ENCODE peak calls at places on chromosomes 11 and 22, in six cellular contexts. I, Z, V, M, C and G are unnamed samples.

GRCh38 chr11:128508785-128509518 is 78.4 kb downstream of the ETS1 start:
- DNase-seq in V (no peak), M (no peak), C (peak), I (no peak), Z (no peak), G (no peak)

GRCh38 chr22:36177160-36177559 is 16.6 kb upstream of the APOL3 start:
- DNase-seq in V (no peak), M (no peak), Z (no peak), C (no peak), I (no peak), G (no peak)

GRCh38 chr11:69311767-69312385 is 17.9 kb downstream of the MYEOV start:
- DNase-seq in V (no peak), M (no peak), I (no peak), C (no peak), Z (no peak), G (no peak)

GRCh38 chr22:26656896-26657851 is at the start of gene MIAT:
- DNase-seq in M (peak), C (peak), V (no peak), I (no peak), Z (peak), G (peak)

GRCh38 chr11:73252577-73253191 is 19.5 kb upstream of the P2RY6 start:
- DNase-seq in V (no peak), I (no peak), Z (no peak), C (no peak), M (peak), G (no peak)

GRCh38 chr11:78192223-78192719 is 3.6 kb downstream of the USP35 start:
- DNase-seq in V (no peak), Z (no peak), I (no peak), C (no peak), M (no peak), G (no peak)

GRCh38 chr11:69040581-69041260 is 8.0 kb upstream of the TPCN2 start:
- DNase-seq in V (peak), M (no peak), C (peak), I (no peak), Z (no peak), G (no peak)

GRCh38 chr11:76744186-76745058 is 38.7 kb upstream of the TSKU start:
- DNase-seq in C (peak), V (no peak), I (peak), M (peak), Z (no peak), G (no peak)

GRCh38 chr11:64304316-64305072 is 830 bp upstream of the ESRRA start:
- DNase-seq in C (peak), Z (peak), V (peak), M (peak), I (peak), G (peak)
- TF ChIP-seq CTCF in C (peak), Z (peak), V (peak), M (peak), I (peak), G (peak)

DNA sequence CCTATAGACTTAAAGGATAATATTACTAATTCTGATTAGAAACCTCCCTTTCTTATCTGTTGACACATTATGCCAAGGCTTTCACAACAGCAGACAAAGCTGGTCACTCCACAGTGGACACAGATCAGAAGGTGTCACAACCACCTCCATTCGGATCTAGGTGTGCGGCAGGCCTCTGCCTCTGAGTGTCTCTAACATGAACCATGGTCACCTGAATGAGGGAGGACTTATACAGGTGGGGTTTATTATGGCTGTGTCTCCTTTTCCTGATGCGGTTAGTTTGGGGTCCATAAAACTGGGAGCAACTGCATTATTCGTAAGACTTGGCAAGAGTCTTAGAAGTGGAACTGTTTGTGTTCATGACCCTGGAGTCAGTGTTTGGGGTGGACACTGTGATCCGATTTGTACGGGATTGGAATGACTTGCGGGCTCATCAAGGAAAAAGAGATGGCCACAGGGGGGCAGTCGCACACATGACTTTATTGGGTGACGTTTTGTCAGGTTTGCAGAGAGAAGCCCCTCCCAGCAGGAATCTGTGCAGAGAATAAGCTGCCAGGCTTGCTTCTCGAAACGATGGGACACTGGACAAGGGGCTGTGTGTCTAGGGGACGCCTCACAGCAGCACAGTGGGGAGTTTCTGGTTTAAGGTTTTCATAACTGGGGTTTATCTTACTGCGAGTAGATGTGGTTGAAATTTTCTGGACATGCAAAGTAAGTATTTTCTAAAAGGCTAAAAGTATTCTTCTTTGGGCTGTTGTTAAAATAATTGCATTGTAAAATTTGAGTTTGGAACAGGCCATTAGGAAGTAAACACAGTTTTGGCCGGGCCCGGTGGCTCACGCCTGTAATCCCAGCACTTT is 90.6 kb downstream of the GAB4 start:
- DNase-seq in Z (peak), M (peak), V (peak), I (peak), C (peak), G (peak)
- TF ChIP-seq CTCF in Z (peak), M (peak), V (peak), I (peak), C (peak), G (peak)

GRCh38 chr22:46753761-46754109 is 8.7 kb upstream of the TBC1D22A start:
- DNase-seq in C (no peak), Z (no peak), V (no peak), I (no peak), M (no peak), G (no peak)

GRCh38 chr22:46752286-46752685 is 10.2 kb upstream of the TBC1D22A start:
- DNase-seq in M (no peak), I (no peak), Z (no peak), C (no peak), V (no peak), G (no peak)

GRCh38 chr22:46754110-46754799 is 8.2 kb upstream of the TBC1D22A start:
- DNase-seq in I (peak), V (peak), M (peak), C (peak), Z (no peak), G (no peak)

GRCh38 chr22:46752911-46753310 is 9.5 kb upstream of the TBC1D22A start:
- DNase-seq in V (no peak), Z (no peak), M (no peak), C (no peak), I (no peak), G (no peak)

GRCh38 chr22:46753360-46753759 is 9.1 kb upstream of the TBC1D22A start:
- DNase-seq in V (no peak), M (no peak), Z (no peak), C (no peak), I (no peak), G (no peak)
- TF ChIP-seq CTCF in V (no peak), M (no peak), Z (no peak), C (no peak), I (no peak), G (no peak)

DNA sequence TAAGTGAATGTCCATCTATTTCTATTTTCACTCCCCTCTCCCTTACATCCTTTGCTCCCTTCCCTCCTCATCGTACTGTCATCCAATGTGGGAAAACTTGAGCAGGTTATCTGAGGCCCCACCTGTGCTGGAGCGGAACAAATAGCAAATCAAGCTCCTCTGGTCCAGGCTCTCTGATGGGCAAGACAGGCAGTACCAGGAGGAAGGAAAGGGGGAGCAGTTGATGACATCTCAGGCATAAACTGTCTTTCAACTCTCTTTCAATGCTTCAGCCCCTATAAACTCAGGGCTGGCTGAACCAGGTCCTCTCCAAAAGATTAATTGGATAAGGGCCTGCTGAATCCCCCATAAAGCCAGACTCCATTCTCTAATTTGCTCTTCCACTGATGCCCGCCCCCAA is 1.5 kb upstream of the CCKBR start:
- DNase-seq in Z (no peak), V (no peak), C (no peak), M (no peak), I (no peak), G (no peak)
- TF ChIP-seq CTCF in Z (no peak), V (no peak), C (no peak), M (no peak), I (no peak), G (no peak)

DNA sequence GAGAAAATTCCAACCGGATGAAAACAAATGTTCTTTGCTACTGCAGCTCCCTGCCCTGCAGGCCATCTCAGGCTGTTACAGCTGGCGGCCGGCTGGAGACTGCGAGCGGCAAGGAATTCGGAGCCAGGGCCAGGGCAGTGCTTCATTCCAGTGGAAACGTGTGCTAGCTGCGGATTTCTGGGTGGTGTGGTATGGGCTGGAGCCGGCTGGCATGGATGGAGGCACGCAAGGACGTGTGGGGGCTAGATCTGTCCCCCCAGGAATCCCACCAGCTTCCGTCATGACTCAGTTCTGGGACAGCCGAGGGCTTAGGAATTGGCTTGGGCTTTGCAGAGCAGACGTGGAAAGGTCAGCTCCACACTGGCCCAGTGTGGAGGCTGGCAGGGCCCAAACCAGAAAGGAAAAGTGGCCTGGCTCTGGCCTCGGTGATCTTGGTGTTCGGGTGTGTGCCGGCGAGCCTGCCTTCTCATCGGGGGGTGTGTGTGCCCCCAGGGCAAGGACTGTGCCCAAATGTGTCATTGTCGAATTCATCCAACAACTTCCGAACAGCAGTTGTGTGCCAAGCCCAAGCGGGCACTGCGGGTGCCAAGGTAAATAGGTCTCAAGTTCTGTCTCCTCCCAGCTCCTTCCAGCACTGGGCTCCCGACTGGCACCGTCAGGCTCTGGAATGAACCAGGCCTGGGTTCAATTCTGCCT is 48.1 kb upstream of the SHISAL1 start:
- DNase-seq in I (peak), C (peak), Z (no peak), M (no peak), V (peak), G (no peak)
- TF ChIP-seq CTCF in I (peak), C (peak), Z (no peak), M (peak), V (peak), G (no peak)

DNA sequence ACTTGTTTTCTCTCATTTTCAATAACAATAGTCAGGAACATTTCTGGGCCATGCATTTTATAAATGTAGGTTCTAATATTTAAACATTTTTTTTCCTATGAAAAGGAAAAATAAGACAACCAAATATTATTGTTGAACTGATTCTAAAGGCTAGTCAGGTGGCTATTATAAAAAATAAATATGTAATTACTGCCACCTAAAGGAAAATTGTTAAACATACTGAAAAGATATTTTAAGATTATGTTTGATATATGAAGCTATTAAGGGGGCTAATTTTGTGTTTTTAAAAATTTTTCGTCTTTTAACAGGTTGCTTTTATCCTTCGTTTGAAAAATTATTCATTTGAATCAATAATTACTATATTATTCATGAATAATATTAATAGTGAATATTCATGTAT is 62.2 kb upstream of the FDX1 start:
- DNase-seq in V (no peak), M (no peak), Z (no peak), I (no peak), C (peak), G (no peak)
- TF ChIP-seq CTCF in V (no peak), M (peak), Z (peak), I (no peak), C (no peak), G (no peak)

GRCh38 chr11:88353835-88354496 is 16.4 kb upstream of the CTSC start:
- DNase-seq in I (no peak), Z (no peak), V (no peak), M (no peak), C (no peak), G (no peak)

GRCh38 chr11:88354909-88355308 is 17.4 kb upstream of the CTSC start:
- DNase-seq in Z (no peak), V (no peak), I (no peak), M (no peak), C (no peak), G (no peak)

GRCh38 chr11:88358040-88358431 is 20.5 kb upstream of the CTSC start:
- DNase-seq in M (no peak), V (no peak), I (no peak), Z (no peak), C (no peak), G (no peak)

GRCh38 chr11:88357323-88358039 is 19.9 kb upstream of the CTSC start:
- DNase-seq in I (no peak), V (no peak), M (no peak), C (peak), Z (no peak), G (no peak)

DNA sequence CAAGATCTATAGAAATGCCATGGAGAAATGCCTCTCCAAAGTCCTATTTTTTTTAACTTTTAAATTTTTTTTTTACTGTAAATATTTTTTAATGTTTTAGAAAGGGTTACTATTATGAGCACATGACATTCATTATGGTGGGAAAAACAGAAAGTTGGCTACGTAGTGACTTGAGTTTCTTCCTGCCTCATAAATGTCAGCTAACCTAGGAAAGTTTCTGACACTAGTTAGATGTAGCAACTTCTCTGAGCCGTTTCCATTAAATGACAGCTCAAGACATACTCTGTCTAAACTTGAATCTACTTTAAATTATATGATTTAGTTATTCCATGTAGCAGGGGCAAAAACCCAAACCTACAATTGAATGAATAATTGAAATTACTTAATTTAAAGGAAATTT is 18.4 kb upstream of the CTSC start:
- DNase-seq in Z (no peak), V (no peak), M (no peak), C (no peak), I (no peak), G (no peak)
- TF ChIP-seq CTCF in Z (no peak), V (no peak), M (no peak), C (no peak), I (no peak), G (no peak)